ENCODE peak calls at places on chromosomes 3 and 15, in five cellular contexts. M, I, R, O and Z are unnamed samples.

GRCh38 chr3:178169421-178169820 is 366.8 kb upstream of the KCNMB2 start:
- DNase-seq in M (no peak), O (no peak), R (no peak), I (no peak), Z (no peak)

GRCh38 chr3:171695476-171695875 is 114.8 kb downstream of the PLD1 start:
- DNase-seq in O (no peak), I (no peak), M (no peak), R (no peak), Z (no peak)

GRCh38 chr3:195587406-195587805 is 3.7 kb upstream of the APOD start:
- DNase-seq in O (no peak), I (no peak), M (no peak), R (no peak), Z (no peak)

GRCh38 chr3:186511245-186511644 is 32.9 kb downstream of the CRYGS start:
- DNase-seq in M (no peak), O (no peak), I (peak; percentile 60), R (no peak), Z (peak; percentile 60)

GRCh38 chr15:37771462-37771861 is 163.0 kb upstream of the TMCO5A start:
- DNase-seq in O (peak; percentile 15), M (peak; percentile 48), R (no peak), I (no peak), Z (no peak)

GRCh38 chr3:152197451-152197850 is 71.3 kb upstream of the MBNL1 start:
- DNase-seq in M (no peak), R (no peak), I (no peak), O (no peak), Z (no peak)

GRCh38 chr3:188432826-188433525 is 279.0 kb downstream of the LPP start:
- DNase-seq in O (peak; percentile 7), M (no peak), I (no peak), R (no peak), Z (no peak)

GRCh38 chr3:59451041-59451763 is 401.4 kb upstream of the CFAP20DC start:
- DNase-seq in O (no peak), R (no peak), M (no peak), I (peak; percentile 70), Z (peak; percentile 46)

GRCh38 chr15:66725468-66725785 is 23.4 kb downstream of the SMAD6 start:
- DNase-seq in M (no peak), O (no peak), I (no peak), R (no peak), Z (no peak)

GRCh38 chr3:187223799-187224198 is 26.5 kb downstream of the RTP1 start:
- DNase-seq in I (no peak), O (peak; percentile 25), R (no peak), M (peak; percentile 58), Z (no peak)

GRCh38 chr15:40241305-40242215 is 2.7 kb downstream of the PAK6 start:
- DNase-seq in M (no peak), R (no peak), O (no peak), I (peak; percentile 19), Z (peak; percentile 21)

GRCh38 chr15:101025116-101025885 is 106.1 kb downstream of the LRRK1 start:
- DNase-seq in I (no peak), M (no peak), R (no peak), O (no peak), Z (no peak)

GRCh38 chr15:48177875-48178611 is at the start of gene MYEF2:
- DNase-seq in O (peak; percentile 51), M (peak; percentile 43), R (peak; percentile 61), I (peak; percentile 84), Z (peak; percentile 83)
- TF ChIP-seq CTCF in O (peak; percentile 25), M (no peak), R (peak; percentile 24), I (no peak), Z (no peak)

GRCh38 chr15:57867970-57868791 is 161.7 kb downstream of the POLR2M start:
- DNase-seq in I (no peak), O (no peak), M (no peak), R (no peak), Z (no peak)
- TF ChIP-seq CTCF in I (no peak), O (no peak), M (no peak), R (no peak), Z (no peak)

GRCh38 chr15:69160976-69161877 is 792 bp downstream of the GLCE start:
- DNase-seq in I (peak; percentile 31), M (peak; percentile 38), R (peak; percentile 44), O (no peak), Z (peak; percentile 45)
- TF ChIP-seq CTCF in I (peak; percentile 23), M (no peak), R (peak; percentile 45), O (peak; percentile 42), Z (no peak)

GRCh38 chr3:15331606-15332404 is 581 bp downstream of the SH3BP5 start:
- DNase-seq in M (peak; percentile 29), I (peak; percentile 32), R (peak; percentile 33), O (no peak), Z (peak; percentile 48)
- TF ChIP-seq CTCF in M (no peak), I (no peak), R (no peak), O (no peak), Z (no peak)

DNA sequence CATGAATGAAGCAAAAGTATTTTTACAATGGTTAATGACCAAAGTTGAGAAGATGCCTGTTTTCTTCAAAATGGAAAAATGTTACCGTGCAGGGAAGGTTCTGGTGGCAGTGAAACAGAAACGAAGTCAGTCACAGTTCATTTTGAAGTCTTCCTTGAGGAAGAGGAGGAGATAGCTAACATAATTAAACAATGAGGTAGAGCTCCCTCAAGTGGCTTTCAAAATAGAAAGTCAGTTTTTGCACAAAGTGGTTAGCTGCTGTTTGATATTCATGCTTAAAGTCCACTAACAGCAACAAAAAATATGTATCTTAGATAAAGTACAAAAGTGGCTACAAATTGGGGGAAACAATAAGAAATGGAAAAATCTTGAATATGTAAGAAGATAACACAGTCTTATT is 87.3 kb downstream of the TFG start:
- DNase-seq in O (peak; percentile 22), M (peak; percentile 45), I (peak; percentile 6), R (no peak), Z (no peak)
- TF ChIP-seq CTCF in O (peak; percentile 70), M (peak; percentile 28), I (peak; percentile 19), R (peak; percentile 51), Z (peak; percentile 40)

DNA sequence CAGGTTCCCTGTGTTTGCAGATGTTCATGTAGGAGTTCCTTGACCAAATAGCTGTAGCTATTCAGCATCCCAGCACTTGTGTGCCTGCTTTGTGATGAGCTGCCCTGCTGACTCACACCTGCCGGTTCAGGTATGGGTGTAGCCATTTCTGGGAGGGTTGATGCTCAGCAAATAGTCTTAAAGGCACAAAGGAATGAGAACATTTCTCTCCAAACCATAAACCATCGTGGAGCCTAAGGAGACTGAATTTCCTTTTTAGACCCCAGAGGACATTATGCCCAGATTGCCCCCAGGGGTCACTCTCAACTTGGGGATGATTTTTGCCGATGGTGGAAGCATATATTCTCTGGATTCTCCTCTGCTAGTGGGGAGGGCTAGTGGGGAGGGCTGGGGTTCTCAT is 80.6 kb downstream of the ADAMTSL3 start:
- DNase-seq in I (no peak), R (no peak), M (peak; percentile 55), O (no peak), Z (no peak)
- TF ChIP-seq CTCF in I (peak; percentile 55), R (peak; percentile 55), M (peak; percentile 24), O (no peak), Z (peak; percentile 52)

GRCh38 chr3:86895202-86895601 is 95.7 kb downstream of the VGLL3 start:
- DNase-seq in M (no peak), I (no peak), O (no peak), R (no peak), Z (no peak)

GRCh38 chr3:86887876-86888275 is 103.1 kb downstream of the VGLL3 start:
- DNase-seq in M (no peak), O (no peak), I (no peak), R (no peak), Z (no peak)

GRCh38 chr3:86890997-86891396 is 100.0 kb downstream of the VGLL3 start:
- DNase-seq in O (no peak), R (no peak), I (no peak), M (no peak), Z (no peak)
- TF ChIP-seq CTCF in O (no peak), R (no peak), I (no peak), M (no peak), Z (no peak)

GRCh38 chr3:181985386-181985785 is 273.7 kb downstream of the SOX2 start:
- DNase-seq in M (no peak), R (no peak), O (no peak), I (no peak), Z (no peak)
- TF ChIP-seq CTCF in M (no peak), R (no peak), O (no peak), I (no peak), Z (no peak)